ENCODE peak calls at places on chromosome 21, in nine cellular contexts. O is ACHN; E is NCI-H187; Q is activated CD8-positive, alpha-beta memory T cell treated with anti-CD3 and anti-CD28 coated beads, Interleukin-2, amount 10 ng/mL, durations not matched to agents 7 days and 5 days; B is stimulated activated CD4-positive, alpha-beta T cell treated with anti-CD3 and anti-CD28 coated beads, Interleukin-4, amount 100 ng/mL, for 48 hours; G is tibial artery; L is CD4-positive, CD25-positive, alpha-beta regulatory T cell; C is fibroblast of mammary gland; X is SW480. W is an unnamed sample.

GRCh38 chr21:42145569-42146250 is 73.2 kb upstream of the ABCG1 start:
- DNase-seq in O (peak), E (peak), Q (peak), B (peak), G (no peak), L (peak), C (peak), X (peak), W (peak)

GRCh38 chr21:33968082-33968997 is 52.7 kb upstream of the ATP5PO start:
- DNase-seq in O (peak), E (no peak), Q (no peak), B (no peak), G (no peak), L (peak), C (peak), X (peak), W (no peak)

GRCh38 chr21:25507522-25507921 is 99.8 kb downstream of the MRPL39 start:
- DNase-seq in O (no peak), E (no peak), Q (no peak), B (no peak), G (no peak), L (peak), C (peak), X (no peak), W (no peak)

GRCh38 chr21:41611966-41612606 is 104.1 kb upstream of the TMPRSS2 start:
- DNase-seq in O (peak), E (no peak), Q (no peak), B (no peak), G (no peak), L (peak), C (peak), X (peak), W (no peak)

GRCh38 chr21:46189959-46190490 is 5.8 kb upstream of the SPATC1L start:
- DNase-seq in O (no peak), E (no peak), Q (peak), B (no peak), G (no peak), L (no peak), C (no peak), X (no peak), W (peak)

GRCh38 chr21:15063081-15063820 is 1.5 kb downstream of the NRIP1 start:
- DNase-seq in O (no peak), E (no peak), Q (no peak), B (no peak), G (no peak), L (peak), C (no peak), X (no peak), W (no peak)

GRCh38 chr21:40575983-40576382 is 271.0 kb downstream of the DSCAM start:
- DNase-seq in O (no peak), E (no peak), Q (no peak), B (no peak), G (no peak), L (no peak), C (no peak), X (no peak), W (no peak)

GRCh38 chr21:40318371-40318770 is 451.1 kb downstream of the PCP4 start:
- DNase-seq in O (no peak), E (no peak), Q (no peak), B (no peak), G (no peak), L (no peak), C (no peak), X (no peak), W (no peak)

GRCh38 chr21:41369105-41369914 is 7.5 kb downstream of the MX2 start:
- DNase-seq in O (no peak), E (no peak), Q (peak), B (no peak), G (no peak), L (peak), C (peak), X (no peak), W (peak)

GRCh38 chr21:38979271-38980196 is 173.8 kb downstream of the ETS2 start:
- DNase-seq in O (no peak), E (no peak), Q (peak), B (no peak), G (no peak), L (peak), C (peak), X (no peak), W (no peak)

GRCh38 chr21:31713973-31714740 is 17.8 kb downstream of the SCAF4 start:
- DNase-seq in O (no peak), E (no peak), Q (no peak), B (no peak), G (no peak), L (peak), C (peak), X (no peak), W (no peak)

GRCh38 chr21:46180778-46181391 is 3.4 kb downstream of the SPATC1L start:
- DNase-seq in O (no peak), E (no peak), Q (peak), B (no peak), G (no peak), L (no peak), C (no peak), X (no peak), W (no peak)

GRCh38 chr21:33948096-33948950 is 32.7 kb upstream of the ATP5PO start:
- DNase-seq in O (peak), E (peak), Q (peak), B (peak), G (peak), L (peak), C (no peak), X (peak), W (no peak)